ENCODE peak calls at places on chromosomes 13 and 19, in five cellular contexts. J is NCI-H345, S is EL, I is NCI-H1930, Y is NCI-H446 treated with DMSO at 0.1 percent for 48 hours. D is an unnamed sample.

GRCh38 chr13:30307194-30307965 is at the start of gene KATNAL1:
- DNase-seq in J (peak), S (peak), I (peak), Y (peak), D (peak)

GRCh38 chr19:48121066-48121465 is 10.4 kb upstream of the PLA2G4C start:
- DNase-seq in J (no peak), S (no peak), I (no peak), Y (no peak), D (no peak)

GRCh38 chr13:110047511-110047910 is 259.4 kb downstream of the COL4A1 start:
- DNase-seq in J (peak), S (no peak), I (no peak), Y (no peak), D (no peak)

GRCh38 chr19:46571495-46571894 is 29.6 kb upstream of the CALM3 start:
- DNase-seq in J (no peak), S (no peak), I (no peak), Y (no peak), D (peak)

GRCh38 chr19:50697414-50698124 is 22.0 kb downstream of the SHANK1 start:
- DNase-seq in J (no peak), S (no peak), I (no peak), Y (no peak), D (no peak)

GRCh38 chr19:18494267-18494607 is 27.6 kb downstream of the ELL start:
- DNase-seq in J (no peak), S (peak), I (no peak), Y (no peak), D (no peak)

GRCh38 chr19:29526730-29527499 is 1.1 kb downstream of the VSTM2B start:
- DNase-seq in J (peak), S (no peak), I (peak), Y (no peak), D (no peak)

GRCh38 chr19:46446021-46446420 is 17.3 kb upstream of the PNMA8C start:
- DNase-seq in J (no peak), S (no peak), I (no peak), Y (no peak), D (no peak)

GRCh38 chr13:102724923-102725322 is 30.1 kb upstream of the METTL21C start:
- DNase-seq in J (peak), S (peak), I (no peak), Y (no peak), D (peak)

GRCh38 chr19:45922281-45922680 is 7.7 kb upstream of the NANOS2 start:
- DNase-seq in J (no peak), S (peak), I (no peak), Y (no peak), D (no peak)

GRCh38 chr19:13149628-13150186 is 468 bp downstream of the STX10 start:
- DNase-seq in J (no peak), S (peak), I (no peak), Y (no peak), D (peak)

GRCh38 chr19:41711376-41712261 is 3.2 kb downstream of the CEACAM5 start:
- DNase-seq in J (no peak), S (no peak), I (no peak), Y (no peak), D (no peak)

D was measured in NCI-H146.